ENCODE peak calls at places on chromosomes 6 and 20, in nine cellular contexts. G is nephron progenitor cell; Z is A673; I is GM03348; Y is H9; U is activated CD8-positive, alpha-beta memory T cell treated with anti-CD3 and anti-CD28 coated beads for 48 hours; J is mucosa of gallbladder; N is SHP77; H is NCI-H510A. S is an unnamed sample.

GRCh38 chr6:100538086-100538485 is 73.4 kb upstream of the SIM1 start:
- DNase-seq in I (no peak), N (no peak), G (no peak), Z (no peak), U (no peak), H (no peak), Y (no peak), J (no peak), S (no peak)

GRCh38 chr20:51084598-51084997 is 61.7 kb upstream of the KCNG1 start:
- DNase-seq in I (no peak), J (no peak), G (no peak), Y (no peak), H (no peak), Z (no peak), U (no peak), N (no peak), S (no peak)

GRCh38 chr20:63178889-63179751 is 36.8 kb downstream of the YTHDF1 start:
- DNase-seq in J (peak; percentile 20), Y (peak; percentile 62), I (peak; percentile 56), Z (peak; percentile 60), U (no peak), H (no peak), N (peak; percentile 50), G (peak; percentile 81), S (peak; percentile 60)

GRCh38 chr20:9397928-9398327 is 116.5 kb upstream of the LAMP5 start:
- DNase-seq in G (no peak), I (no peak), J (no peak), Y (no peak), Z (no peak), N (no peak), U (no peak), H (no peak), S (no peak)

GRCh38 chr6:33375143-33375649 is 16.4 kb upstream of the KIFC1 start:
- DNase-seq in Z (peak; percentile 63), N (no peak), Y (no peak), J (peak; percentile 82), U (no peak), H (no peak), G (no peak), I (peak; percentile 42), S (no peak)

GRCh38 chr6:138382498-138383265 is 5.0 kb downstream of the SMIM28 start:
- DNase-seq in Z (no peak), I (no peak), G (no peak), U (no peak), H (no peak), J (no peak), Y (peak; percentile 71), N (no peak), S (peak; percentile 71)

GRCh38 chr20:3218307-3218988 is 9.2 kb downstream of the ITPA start:
- DNase-seq in I (peak; percentile 91), J (peak; percentile 37), G (peak; percentile 86), Y (peak; percentile 88), H (peak; percentile 63), Z (peak; percentile 73), N (peak; percentile 66), U (peak; percentile 84), S (peak; percentile 75)

GRCh38 chr6:109024368-109024767 is 70.3 kb downstream of the SESN1 start:
- DNase-seq in H (no peak), Y (no peak), G (no peak), J (no peak), N (no peak), Z (no peak), U (no peak), I (peak; percentile 6), S (no peak)

GRCh38 chr20:2093200-2093781 is 8.3 kb upstream of the STK35 start:
- DNase-seq in I (no peak), U (no peak), J (no peak), Z (no peak), Y (peak; percentile 59), G (peak; percentile 23), H (no peak), N (peak; percentile 2), S (peak; percentile 48)

GRCh38 chr6:56827908-56828649 is 126.8 kb upstream of the BEND6 start:
- DNase-seq in Y (no peak), G (no peak), U (no peak), N (no peak), Z (no peak), I (no peak), J (no peak), H (no peak), S (peak; percentile 23)

GRCh38 chr6:7106752-7107577 is 796 bp upstream of the RREB1 start:
- DNase-seq in G (peak; percentile 48), Z (peak; percentile 41), H (no peak), J (peak; percentile 30), N (peak; percentile 9), I (peak; percentile 47), Y (peak; percentile 48), U (peak; percentile 50), S (peak; percentile 70)

GRCh38 chr20:6829510-6830116 is 62.1 kb downstream of the BMP2 start:
- DNase-seq in J (no peak), U (no peak), N (peak; percentile 8), Y (no peak), H (no peak), G (no peak), Z (no peak), I (no peak), S (peak; percentile 64)

GRCh38 chr6:134529921-134530320 is 212.0 kb upstream of the SGK1 start:
- DNase-seq in H (no peak), Z (no peak), N (no peak), I (peak; percentile 26), J (no peak), U (no peak), G (no peak), Y (no peak), S (no peak)

GRCh38 chr6:786946-787763 is 94.2 kb upstream of the EXOC2 start:
- DNase-seq in N (no peak), Y (no peak), U (no peak), J (no peak), I (no peak), Z (peak; percentile 45), G (no peak), H (no peak), S (peak; percentile 45)

GRCh38 chr6:89734526-89734925 is 85.1 kb downstream of the MDN1 start:
- DNase-seq in N (no peak), Z (no peak), I (no peak), Y (no peak), G (no peak), U (no peak), H (no peak), J (no peak), S (peak; percentile 21)

GRCh38 chr20:24465168-24465567 is 4.3 kb upstream of the SYNDIG1 start:
- DNase-seq in H (no peak), Z (no peak), I (no peak), U (no peak), J (no peak), Y (no peak), G (no peak), N (no peak), S (peak; percentile 55)

GRCh38 chr6:57324538-57324937 is 7.1 kb downstream of the PRIM2 start:
- DNase-seq in J (no peak), N (no peak), I (peak; percentile 49), H (no peak), Y (no peak), G (no peak), U (no peak), Z (peak; percentile 30), S (no peak)

GRCh38 chr20:42392417-42392816 is 774.2 kb upstream of the CHD6 start:
- DNase-seq in N (no peak), G (no peak), U (no peak), J (no peak), I (no peak), Z (no peak), Y (no peak), H (no peak), S (no peak)

GRCh38 chr6:46390153-46390876 is 100.9 kb downstream of the RCAN2 start:
- DNase-seq in I (no peak), Y (no peak), H (no peak), U (no peak), J (no peak), G (no peak), Z (no peak), N (no peak), S (no peak)

S was measured in mesendoderm.